ENCODE peak calls at places on chromosomes 5 and 9, in four cellular contexts. H is activated naive CD4-positive, alpha-beta T cell; L is stimulated activated naive CD4-positive, alpha-beta T cell treated with Interleukin-2 at 50 U/mL for 16 hours; M is stimulated activated CD8-positive, alpha-beta memory T cell treated with anti-CD3 and anti-CD28 coated beads, Interleukin-4, amount 100 ng/mL, for 4 hours. U is an unnamed sample.

GRCh38 chr5:177116631-177117373 is 16.8 kb upstream of the NSD1 start:
- DNase-seq in H (peak), L (peak), M (peak), U (peak)

GRCh38 chr9:36456480-36457115 is 56.5 kb upstream of the RNF38 start:
- DNase-seq in H (no peak), L (no peak), M (no peak), U (no peak)

GRCh38 chr5:169648725-169649124 is 11.7 kb downstream of the DOCK2 start:
- DNase-seq in H (no peak), L (no peak), M (no peak), U (no peak)

GRCh38 chr5:39526914-39527477 is 102.2 kb upstream of the DAB2 start:
- DNase-seq in H (no peak), L (no peak), M (no peak), U (no peak)

GRCh38 chr5:862367-863243 is 11.8 kb upstream of the ZDHHC11 start:
- DNase-seq in H (no peak), L (no peak), M (no peak), U (no peak)

GRCh38 chr9:91119147-91119546 is 242.6 kb downstream of the AUH start:
- DNase-seq in H (no peak), L (no peak), M (no peak), U (peak)

GRCh38 chr9:89872426-89872912 is 267.7 kb downstream of the GADD45G start:
- DNase-seq in H (no peak), L (no peak), M (no peak), U (no peak)

GRCh38 chr9:117720066-117720465 is 15.9 kb downstream of the TLR4 start:
- DNase-seq in H (no peak), L (no peak), M (no peak), U (no peak)

GRCh38 chr9:6944093-6944551 is 186.3 kb downstream of the KDM4C start:
- DNase-seq in H (no peak), L (no peak), M (no peak), U (peak)

GRCh38 chr9:134891016-134891589 is 10.5 kb downstream of the FCN2 start:
- DNase-seq in H (no peak), L (no peak), M (no peak), U (no peak)

GRCh38 chr9:122251351-122251750 is 13.3 kb downstream of the RBM18 start:
- DNase-seq in H (no peak), L (no peak), M (no peak), U (no peak)

GRCh38 chr5:103408408-103408807 is 149.8 kb downstream of the MACIR start:
- DNase-seq in H (no peak), L (no peak), M (no peak), U (no peak)

GRCh38 chr5:21919417-21920022 is 933.6 kb downstream of the CDH12 start:
- DNase-seq in H (no peak), L (no peak), M (no peak), U (peak)

GRCh38 chr5:179166886-179167841 is 107.0 kb downstream of the ZNF354C start:
- DNase-seq in H (peak), L (peak), M (peak), U (peak)

GRCh38 chr5:137605377-137605776 is 106.3 kb upstream of the SPOCK1 start:
- DNase-seq in H (no peak), L (no peak), M (no peak), U (peak)

GRCh38 chr5:173144200-173145176 is at the start of gene BNIP1:
- DNase-seq in H (peak), L (peak), M (peak), U (peak)

GRCh38 chr5:58259685-58260152 is 200.2 kb downstream of the PLK2 start:
- DNase-seq in H (no peak), L (no peak), M (no peak), U (peak)

GRCh38 chr5:153402550-153402949 is 87.9 kb upstream of the GRIA1 start:
- DNase-seq in H (no peak), L (no peak), M (no peak), U (peak)

GRCh38 chr5:35393901-35394300 is 163.6 kb upstream of the PRLR start:
- DNase-seq in H (no peak), L (no peak), M (no peak), U (no peak)

GRCh38 chr5:95842955-95843544 is 20.5 kb upstream of the GLRX start:
- DNase-seq in H (no peak), L (peak), M (peak), U (peak)

GRCh38 chr5:134511796-134512660 is 13.4 kb upstream of the JADE2 start:
- DNase-seq in H (no peak), L (no peak), M (no peak), U (peak)

GRCh38 chr9:115671236-115671770 is 482.3 kb upstream of the PAPPA start:
- DNase-seq in H (no peak), L (no peak), M (no peak), U (no peak)

GRCh38 chr5:143938230-143938629 is 126.3 kb downstream of the HMHB1 start:
- DNase-seq in H (no peak), L (no peak), M (no peak), U (peak)

GRCh38 chr9:133701321-133701980 is 36.7 kb downstream of the SARDH start:
- DNase-seq in H (no peak), L (peak), M (peak), U (no peak)

GRCh38 chr9:136603216-136603615 is 57.4 kb upstream of the NOTCH1 start:
- DNase-seq in H (no peak), L (no peak), M (no peak), U (no peak)

GRCh38 chr5:98179791-98180755 is 593.4 kb upstream of the RGMB start:
- DNase-seq in H (no peak), L (no peak), M (no peak), U (no peak)

GRCh38 chr9:93595461-93595860 is 19.1 kb downstream of the PHF2 start:
- DNase-seq in H (no peak), L (no peak), M (no peak), U (no peak)

GRCh38 chr5:9895305-9895650 is 265.1 kb upstream of the TAS2R1 start:
- DNase-seq in H (no peak), L (no peak), M (no peak), U (no peak)

GRCh38 chr5:14208071-14209021 is 65.2 kb downstream of the TRIO start:
- DNase-seq in H (no peak), L (no peak), M (no peak), U (peak)

GRCh38 chr5:114935490-114935889 is 234.2 kb downstream of the TRIM36 start:
- DNase-seq in H (no peak), L (no peak), M (no peak), U (no peak)

GRCh38 chr5:174065528-174066189 is 20.2 kb downstream of the NSG2 start:
- DNase-seq in H (no peak), L (no peak), M (no peak), U (no peak)

GRCh38 chr5:124393564-124394379 is 352.7 kb downstream of the ZNF608 start:
- DNase-seq in H (no peak), L (no peak), M (no peak), U (no peak)

U was measured in adipocyte.